ENCODE peak calls at places on chromosomes 3 and 15, in four cellular contexts. F is left ventricle myocardium inferior; U is stimulated activated CD4-positive, alpha-beta T cell treated with anti-CD3 and anti-CD28 coated beads, Interleukin-15, amount 100 ng/mL, for 1 hour; K is Panc1. Y is an unnamed sample.

GRCh38 chr15:83462953-83463433 is 15.9 kb downstream of the SH3GL3 start:
- DNase-seq in F (no peak), U (no peak), K (no peak), Y (no peak)

GRCh38 chr15:32867313-32867626 is 149.5 kb downstream of the GREM1 start:
- DNase-seq in F (no peak), U (no peak), K (no peak), Y (no peak)

GRCh38 chr15:74598126-74598842 is 17.4 kb upstream of the CLK3 start:
- DNase-seq in F (peak), U (peak), K (no peak), Y (peak)

GRCh38 chr3:40191251-40191650 is 118.3 kb upstream of the EIF1B start:
- DNase-seq in F (no peak), U (no peak), K (no peak), Y (no peak)

GRCh38 chr3:12972043-12972442 is 101.2 kb downstream of the IQSEC1 start:
- DNase-seq in F (no peak), U (no peak), K (no peak), Y (no peak)

GRCh38 chr15:100338971-100339444 is 2.8 kb downstream of the ADAMTS17 start:
- DNase-seq in F (no peak), U (no peak), K (no peak), Y (peak)

GRCh38 chr3:127015282-127016042 is 32.5 kb downstream of the PLXNA1 start:
- DNase-seq in F (no peak), U (no peak), K (no peak), Y (no peak)

GRCh38 chr3:37511357-37511970 is 337.1 kb upstream of the LRRFIP2 start:
- DNase-seq in F (peak), U (no peak), K (no peak), Y (no peak)

GRCh38 chr3:197458179-197458707 is 97.5 kb downstream of the BDH1 start:
- DNase-seq in F (no peak), U (no peak), K (no peak), Y (no peak)

GRCh38 chr3:115581347-115582135 is 41.8 kb upstream of the GAP43 start:
- DNase-seq in F (no peak), U (no peak), K (no peak), Y (no peak)

GRCh38 chr15:66872394-66872793 is 170.4 kb downstream of the SMAD6 start:
- DNase-seq in F (no peak), U (no peak), K (no peak), Y (no peak)

GRCh38 chr3:196513697-196514349 is 1.3 kb downstream of the SMCO1 start:
- DNase-seq in F (no peak), U (no peak), K (no peak), Y (no peak)

GRCh38 chr3:9244495-9245183 is 4.8 kb downstream of the SRGAP3 start:
- DNase-seq in F (no peak), U (no peak), K (no peak), Y (no peak)

GRCh38 chr3:137081711-137082110 is 123.9 kb downstream of the IL20RB start:
- DNase-seq in F (no peak), U (no peak), K (no peak), Y (no peak)

GRCh38 chr3:182487048-182487447 is 306.3 kb upstream of the ATP11B start:
- DNase-seq in F (no peak), U (no peak), K (no peak), Y (no peak)

GRCh38 chr3:4722103-4722502 is 229.0 kb downstream of the ITPR1 start:
- DNase-seq in F (no peak), U (no peak), K (no peak), Y (no peak)

GRCh38 chr3:71688121-71688520 is 37.1 kb downstream of the EIF4E3 start:
- DNase-seq in F (no peak), U (no peak), K (no peak), Y (no peak)

GRCh38 chr3:99895706-99896441 is 78.2 kb downstream of the CMSS1 start:
- DNase-seq in F (no peak), U (no peak), K (peak), Y (no peak)

GRCh38 chr3:12370758-12371157 is 81.9 kb downstream of the PPARG start:
- DNase-seq in F (no peak), U (no peak), K (no peak), Y (no peak)

GRCh38 chr3:27985369-27986035 is 255.9 kb upstream of the CMC1 start:
- DNase-seq in F (no peak), U (no peak), K (no peak), Y (no peak)

GRCh38 chr15:32889189-32889588 is 171.4 kb downstream of the GREM1 start:
- DNase-seq in F (no peak), U (no peak), K (no peak), Y (no peak)

GRCh38 chr3:122681294-122682015 is 816 bp downstream of the PARP14 start:
- DNase-seq in F (no peak), U (no peak), K (no peak), Y (no peak)

GRCh38 chr3:130354430-130354829 is 9.0 kb downstream of the COL6A5 start:
- DNase-seq in F (no peak), U (no peak), K (no peak), Y (no peak)

GRCh38 chr3:60490992-60491391 is 760.3 kb downstream of the FHIT start:
- DNase-seq in F (no peak), U (no peak), K (no peak), Y (no peak)

GRCh38 chr15:89448825-89449224 is 47.6 kb downstream of the RHCG start:
- DNase-seq in F (no peak), U (no peak), K (no peak), Y (no peak)

GRCh38 chr15:42494998-42495360 is 455 bp upstream of the SNAP23 start:
- DNase-seq in F (no peak), U (no peak), K (no peak), Y (peak)

GRCh38 chr3:196554205-196554604 is 14.1 kb downstream of the WDR53 start:
- DNase-seq in F (no peak), U (no peak), K (no peak), Y (no peak)

GRCh38 chr15:87959080-87959479 is 297.5 kb downstream of the NTRK3 start:
- DNase-seq in F (no peak), U (no peak), K (no peak), Y (no peak)

GRCh38 chr3:171765511-171765887 is 44.8 kb downstream of the PLD1 start:
- DNase-seq in F (no peak), U (no peak), K (no peak), Y (no peak)

GRCh38 chr3:138850151-138850550 is 15.4 kb upstream of the PIK3CB start:
- DNase-seq in F (peak), U (no peak), K (no peak), Y (no peak)

GRCh38 chr15:23416349-23417276 is 30.4 kb downstream of the GOLGA6L2 start:
- DNase-seq in F (no peak), U (no peak), K (no peak), Y (no peak)

GRCh38 chr3:16064660-16065414 is 109.6 kb upstream of the GALNT15 start:
- DNase-seq in F (peak), U (no peak), K (no peak), Y (peak)

GRCh38 chr3:59660852-59661624 is 611.2 kb upstream of the CFAP20DC start:
- DNase-seq in F (no peak), U (no peak), K (no peak), Y (no peak)

GRCh38 chr3:122314467-122314866 is 10.6 kb upstream of the CSTA start:
- DNase-seq in F (no peak), U (no peak), K (no peak), Y (no peak)

GRCh38 chr15:93035953-93036810 is 52.8 kb downstream of the RGMA start:
- DNase-seq in F (no peak), U (peak), K (no peak), Y (no peak)

GRCh38 chr3:178382388-178383061 is 153.7 kb upstream of the KCNMB2 start:
- DNase-seq in F (no peak), U (no peak), K (no peak), Y (no peak)

GRCh38 chr3:122760457-122761271 is 33.0 kb downstream of the HSPBAP1 start:
- DNase-seq in F (no peak), U (no peak), K (no peak), Y (no peak)

GRCh38 chr15:85172846-85173490 is 191.3 kb downstream of the PDE8A start:
- DNase-seq in F (no peak), U (no peak), K (no peak), Y (no peak)